ENCODE peak calls at places on chromosomes 7 and 10, in seven cellular contexts. O is CD4-positive, CD25-positive, alpha-beta regulatory T cell; C is mesendoderm; V is GM06990; L is Peyer's patch; G is adrenal gland; N is neuronal stem cell. U is an unnamed sample. For H3K27me3, the result is how much of the 10 kb centered on the place peaks cover.

GRCh38 chr10:109845308-109845707 is 78.0 kb downstream of the XPNPEP1 start:
- DNase-seq in V (no peak), G (no peak), L (no peak), O (no peak), N (no peak), C (no peak), U (no peak)

GRCh38 chr10:79046991-79047874 is 21.5 kb upstream of the ZMIZ1 start:
- DNase-seq in N (no peak), C (no peak), V (no peak), L (no peak), O (peak), G (no peak), U (no peak)

GRCh38 chr10:4266387-4267083 is 481.5 kb upstream of the KLF6 start:
- DNase-seq in N (no peak), O (no peak), L (no peak), C (no peak), G (no peak), V (no peak), U (no peak)

GRCh38 chr10:60044221-60044620 is 137.9 kb upstream of the CCDC6 start:
- DNase-seq in L (no peak), N (no peak), G (no peak), C (no peak), O (no peak), V (no peak), U (no peak)

GRCh38 chr7:20085086-20085485 is 132.1 kb downstream of the MACC1 start:
- DNase-seq in N (no peak), O (no peak), L (no peak), G (peak), C (no peak), V (no peak), U (no peak)

GRCh38 chr7:73899731-73900142 is 38.8 kb downstream of the TMEM270 start:
- DNase-seq in C (no peak), L (no peak), G (no peak), O (no peak), N (no peak), V (no peak), U (no peak)

GRCh38 chr10:10821926-10822325 is 195.7 kb upstream of the CELF2 start:
- DNase-seq in L (no peak), O (no peak), G (no peak), N (no peak), C (no peak), V (no peak), U (no peak)

GRCh38 chr7:129574487-129574886 is 37.0 kb upstream of the NRF1 start:
- DNase-seq in C (no peak), L (no peak), N (no peak), V (no peak), O (no peak), G (no peak), U (no peak)

GRCh38 chr10:48678041-48678440 is 6.6 kb upstream of the WDFY4 start:
- DNase-seq in L (peak), O (no peak), V (no peak), G (no peak), C (no peak), N (no peak), U (no peak)

GRCh38 chr10:128083191-128083895 is 42.9 kb downstream of the MKI67 start:
- DNase-seq in L (no peak), G (no peak), C (no peak), O (no peak), N (no peak), V (no peak), U (no peak)

GRCh38 chr10:128080641-128081040 is 45.6 kb downstream of the MKI67 start:
- DNase-seq in V (no peak), L (no peak), C (no peak), N (no peak), O (no peak), G (no peak), U (no peak)

GRCh38 chr10:128078136-128078969 is 47.9 kb downstream of the MKI67 start:
- DNase-seq in V (no peak), C (peak), G (no peak), N (peak), L (no peak), O (peak), U (no peak)

GRCh38 chr10:128077155-128077875 is 48.9 kb downstream of the MKI67 start:
- DNase-seq in G (no peak), N (no peak), O (no peak), L (no peak), V (no peak), C (no peak), U (no peak)

DNA sequence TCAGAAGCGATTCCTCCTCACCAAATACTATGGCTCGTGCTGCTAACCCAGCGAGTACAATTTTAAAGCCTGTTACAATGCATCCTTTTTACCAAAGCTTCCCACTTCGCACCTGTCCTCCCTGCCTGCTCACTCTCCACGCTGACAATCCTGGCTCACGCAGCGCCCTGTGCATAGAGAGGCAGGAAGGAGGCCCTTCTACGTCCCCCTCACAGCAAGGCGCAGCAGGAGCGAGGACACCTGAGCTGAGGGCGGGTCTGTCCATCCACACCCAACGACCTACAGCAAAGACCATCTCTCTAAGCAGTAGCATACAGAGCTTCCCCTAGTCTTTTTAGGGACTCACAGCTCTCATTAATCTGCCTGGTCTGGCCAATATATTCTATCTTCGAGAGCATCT is 46.0 kb downstream of the MKI67 start:
- DNase-seq in V (no peak), O (no peak), L (no peak), G (no peak), C (no peak), N (no peak), U (no peak)
- H3K27me3 ChIP-seq in V (under half), O (under half), L (under half), G (under half), C (under half), N (under half), U (under half)

GRCh38 chr7:155414508-155414907 is 43.4 kb upstream of the EN2 start:
- DNase-seq in V (no peak), N (no peak), G (no peak), O (no peak), L (no peak), C (peak), U (no peak)
- H3K27me3 ChIP-seq in V (under half), N (under half), G (under half), O (under half), L (under half), C (under half), U (under half)

GRCh38 chr7:155928583-155929145 is 116.4 kb upstream of the SHH start:
- DNase-seq in G (no peak), L (no peak), N (no peak), V (no peak), C (no peak), O (no peak), U (no peak)
- H3K27me3 ChIP-seq in G (under half), L (under half), N (under half), V (under half), C (under half), O (under half), U (under half)

GRCh38 chr7:91357929-91358328 is 93.7 kb downstream of the FZD1 start:
- DNase-seq in O (no peak), G (no peak), L (no peak), V (no peak), C (no peak), N (no peak), U (no peak)

GRCh38 chr7:91357379-91357778 is 93.1 kb downstream of the FZD1 start:
- DNase-seq in V (no peak), N (no peak), C (no peak), O (no peak), G (no peak), L (no peak), U (no peak)

GRCh38 chr7:91353923-91354322 is 89.7 kb downstream of the FZD1 start:
- DNase-seq in G (no peak), O (no peak), N (peak), C (peak), V (no peak), L (no peak), U (no peak)

GRCh38 chr7:91356915-91357314 is 92.7 kb downstream of the FZD1 start:
- DNase-seq in N (no peak), G (no peak), L (no peak), V (no peak), O (no peak), C (no peak), U (no peak)

DNA sequence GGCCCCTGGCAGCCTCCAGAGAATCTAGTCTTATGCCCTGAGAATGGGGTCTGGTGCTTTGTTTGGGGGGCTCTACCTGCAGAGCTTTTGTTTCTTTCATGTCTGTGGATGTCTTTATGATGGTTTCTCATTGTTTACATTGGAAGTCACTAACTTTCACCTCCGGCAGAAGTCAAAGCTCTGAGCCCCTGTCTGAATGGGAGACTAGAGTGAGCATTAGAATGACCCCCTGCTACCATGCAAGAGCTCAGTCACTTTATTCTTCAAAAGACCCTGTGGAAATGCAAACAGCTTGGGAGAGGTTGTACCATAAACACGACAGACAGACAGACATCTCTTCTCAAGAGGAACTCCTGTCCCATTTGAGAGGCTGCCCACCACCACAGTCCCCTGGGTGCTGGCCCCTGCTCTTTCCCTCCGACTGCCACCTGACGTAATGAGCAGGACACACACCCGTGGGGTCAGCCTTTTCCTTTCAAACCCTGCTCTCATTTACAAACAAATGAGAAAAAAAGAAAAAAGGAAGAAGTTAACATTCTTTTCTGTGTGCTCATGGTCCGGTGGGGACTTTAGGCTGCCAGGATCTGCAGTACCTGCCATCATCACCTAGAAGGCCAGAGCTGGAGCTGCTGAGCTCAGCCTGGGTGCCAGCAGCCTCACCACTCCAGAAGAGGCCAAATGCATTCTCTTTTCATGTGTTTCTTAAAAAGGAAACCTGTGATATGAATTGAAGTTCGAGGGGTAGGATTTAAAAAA is 91.6 kb downstream of the FZD1 start:
- DNase-seq in G (no peak), O (no peak), V (no peak), L (no peak), C (peak), N (peak), U (no peak)
- H3K27me3 ChIP-seq in G (under half), O (under half), V (under half), L (under half), C (under half), N (under half), U (under half)

GRCh38 chr10:101080933-101081546 is 19.3 kb downstream of the KAZALD1 start:
- DNase-seq in N (peak), C (peak), V (no peak), G (no peak), O (no peak), L (no peak), U (no peak)
- H3K27me3 ChIP-seq in N (under half), C (under half), V (under half), G (under half), O (under half), L (under half), U (under half)

GRCh38 chr10:132182591-132182990 is 4.2 kb upstream of the DPYSL4 start:
- DNase-seq in L (no peak), V (no peak), G (no peak), N (no peak), C (no peak), O (no peak), U (no peak)

GRCh38 chr10:132183046-132183445 is 3.7 kb upstream of the DPYSL4 start:
- DNase-seq in C (no peak), O (no peak), V (no peak), G (no peak), L (no peak), N (no peak), U (no peak)

GRCh38 chr10:132180736-132181135 is 6.0 kb upstream of the DPYSL4 start:
- DNase-seq in V (no peak), O (no peak), C (no peak), L (no peak), G (no peak), N (no peak), U (no peak)

GRCh38 chr10:132179551-132180392 is 7.0 kb upstream of the DPYSL4 start:
- DNase-seq in G (no peak), L (no peak), N (no peak), O (no peak), V (no peak), C (no peak), U (no peak)

DNA sequence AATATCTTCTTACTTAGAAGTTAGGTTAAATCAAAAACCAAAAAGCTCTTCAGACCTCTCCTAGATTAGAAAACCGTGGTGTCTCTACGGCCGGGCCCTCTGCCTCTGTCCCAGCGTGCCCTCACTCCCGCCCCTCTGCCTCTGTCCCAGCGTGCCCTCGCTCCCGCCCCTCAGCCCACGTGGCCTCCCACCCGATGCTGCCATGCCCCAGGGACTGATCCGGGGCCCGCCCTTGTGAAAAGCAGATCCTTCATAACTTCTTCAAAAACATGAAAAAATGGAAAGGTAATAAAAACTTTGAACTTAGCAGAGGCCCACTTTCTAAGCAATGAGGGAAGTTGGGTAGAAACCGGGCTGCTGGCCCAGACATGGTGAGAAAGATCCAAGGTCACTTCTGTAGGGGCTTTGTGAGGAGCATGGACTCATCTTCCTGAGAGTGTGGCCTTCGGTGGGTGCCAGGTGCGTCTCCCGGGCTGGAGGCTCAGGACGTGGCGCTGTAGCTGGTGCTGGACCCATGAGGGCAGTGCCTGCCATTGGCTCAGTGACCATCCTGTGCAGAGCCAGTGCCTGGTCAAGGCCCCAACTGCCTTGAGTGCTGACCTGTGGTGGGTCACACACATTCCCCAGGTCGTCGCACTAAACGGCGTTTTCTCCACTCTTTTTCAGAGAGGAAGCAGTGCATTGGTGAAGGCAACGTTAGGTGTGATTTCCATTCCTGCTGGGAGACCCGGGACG is 4.9 kb upstream of the DPYSL4 start:
- DNase-seq in N (no peak), L (no peak), O (no peak), C (no peak), G (no peak), V (no peak), U (no peak)
- H3K27me3 ChIP-seq in N (under half), L (under half), O (under half), C (under half), G (under half), V (under half), U (under half)

GRCh38 chr10:129971381-129972144 is 7.5 kb upstream of the EBF3 start:
- DNase-seq in O (peak), N (peak), C (peak), V (peak), L (no peak), G (peak), U (peak)
- H3K27me3 ChIP-seq in O (under half), N (under half), C (half or more), V (under half), L (under half), G (half or more), U (half or more)

GRCh38 chr10:6512182-6512581 is 67.9 kb downstream of the PRKCQ start:
- DNase-seq in V (no peak), C (no peak), O (no peak), L (no peak), G (no peak), N (no peak), U (no peak)
- H3K27me3 ChIP-seq in V (under half), C (under half), O (under half), L (under half), G (under half), N (under half), U (under half)

DNA sequence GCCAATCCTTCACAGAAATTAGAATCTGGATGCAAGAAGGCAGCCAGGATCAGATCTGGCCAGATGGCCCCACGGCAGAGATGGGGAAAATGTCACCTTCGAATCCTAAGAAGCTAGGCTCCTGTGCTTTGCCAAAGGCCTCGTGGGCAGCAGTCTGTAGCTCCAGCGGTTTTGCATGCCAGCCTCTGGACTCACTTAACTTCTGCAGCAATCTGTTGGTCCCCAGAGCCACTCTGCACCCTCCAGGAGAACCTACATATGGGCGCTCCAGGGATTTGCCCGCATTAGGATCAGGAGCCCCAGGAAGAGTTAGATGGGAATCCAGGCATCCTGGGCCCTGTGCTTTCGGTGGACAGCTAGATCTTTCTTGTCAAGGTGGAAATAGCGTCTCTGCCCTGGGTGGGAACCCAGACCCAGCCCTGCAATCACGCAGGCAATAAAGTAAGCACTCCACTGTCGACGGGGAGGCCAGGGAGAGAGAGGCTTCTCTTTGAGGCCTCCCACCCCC is 10.1 kb upstream of the HOXA13 start:
- DNase-seq in V (no peak), L (no peak), N (no peak), G (no peak), C (no peak), O (no peak), U (no peak)
- H3K27me3 ChIP-seq in V (under half), L (under half), N (under half), G (half or more), C (half or more), O (half or more), U (half or more)

GRCh38 chr7:157791261-157791660 is 454.5 kb downstream of the DNAJB6 start:
- DNase-seq in L (no peak), V (no peak), N (no peak), G (no peak), C (no peak), O (no peak), U (no peak)
- H3K27me3 ChIP-seq in L (under half), V (under half), N (under half), G (under half), C (under half), O (under half), U (under half)